ENCODE peak calls at places on chromosomes 3 and 15, in eight cellular contexts. E is C1 segment of cervical spinal cord; U is activated gamma-delta T cell treated with Interleukin-2 at 50 U/mL for 16 hours; S is ACHN; H is NCI-H2081; W is H4; O is iPS-NIHi11; I is stimulated activated CD4-positive, alpha-beta T cell treated with anti-CD3 and anti-CD28 coated beads, Interleukin-15, amount 100 ng/mL, for 1 hour. C is an unnamed sample.

GRCh38 chr3:80492162-80492561 is 724.4 kb upstream of the ROBO1 start:
- DNase-seq in I (no peak), W (no peak), H (no peak), U (no peak), S (no peak), E (no peak), O (no peak), C (no peak)

GRCh38 chr3:156303316-156303715 is 182.9 kb downstream of the KCNAB1 start:
- DNase-seq in U (no peak), W (no peak), S (no peak), H (no peak), O (no peak), E (no peak), I (no peak), C (no peak)

GRCh38 chr3:106049876-106050275 is 181.1 kb upstream of the CBLB start:
- DNase-seq in O (no peak), I (no peak), U (no peak), H (no peak), W (no peak), E (no peak), S (no peak), C (no peak)

GRCh38 chr15:78389356-78389755 is 48.7 kb upstream of the IREB2 start:
- DNase-seq in S (no peak), W (no peak), E (no peak), U (no peak), H (no peak), I (no peak), O (no peak), C (no peak)

GRCh38 chr15:52080031-52080430 is 32.5 kb downstream of the BCL2L10 start:
- DNase-seq in S (peak; percentile 20), E (no peak), W (no peak), H (no peak), O (no peak), I (no peak), U (no peak), C (no peak)

GRCh38 chr3:133049491-133049890 is 11.3 kb downstream of the TMEM108 start:
- DNase-seq in E (no peak), U (no peak), W (no peak), S (no peak), I (no peak), H (no peak), O (no peak), C (no peak)

GRCh38 chr3:11661827-11662226 is 18.1 kb upstream of the VGLL4 start:
- DNase-seq in I (no peak), O (no peak), W (peak; percentile 42), H (no peak), U (no peak), E (no peak), S (peak; percentile 28), C (no peak)

GRCh38 chr3:195889843-195890407 is 18.4 kb downstream of the TNK2 start:
- DNase-seq in O (peak; percentile 59), H (no peak), U (no peak), W (no peak), I (no peak), S (no peak), E (peak; percentile 69), C (no peak)

GRCh38 chr3:41688595-41689380 is 273.1 kb downstream of the ULK4 start:
- DNase-seq in E (no peak), W (peak; percentile 58), O (no peak), I (no peak), S (no peak), H (no peak), U (no peak), C (peak; percentile 26)

GRCh38 chr15:27101982-27102381 is 131.0 kb downstream of the GABRG3 start:
- DNase-seq in W (no peak), E (no peak), U (no peak), H (no peak), I (no peak), O (no peak), S (no peak), C (no peak)

GRCh38 chr15:67433495-67434099 is 87.3 kb upstream of the C15orf61 start:
- DNase-seq in O (peak; percentile 78), U (no peak), H (peak; percentile 24), E (no peak), S (peak; percentile 48), W (peak; percentile 51), I (no peak), C (peak; percentile 19)

GRCh38 chr3:169668957-169669681 is 5.6 kb upstream of the MECOM start:
- DNase-seq in O (peak; percentile 85), I (no peak), H (peak; percentile 93), S (no peak), U (no peak), W (peak; percentile 76), E (no peak), C (no peak)

GRCh38 chr15:23877502-23878412 is 190.7 kb upstream of the NDN start:
- DNase-seq in O (peak; percentile 66), I (no peak), S (peak; percentile 41), E (no peak), U (no peak), H (peak; percentile 59), W (peak; percentile 43), C (peak; percentile 54)

GRCh38 chr15:63291507-63291906 is 14.1 kb downstream of the APH1B start:
- DNase-seq in E (no peak), I (no peak), O (no peak), U (no peak), W (peak; percentile 60), S (peak; percentile 23), H (no peak), C (no peak)

GRCh38 chr15:24957691-24958090 is 2.9 kb downstream of the SNRPN start:
- DNase-seq in S (no peak), U (no peak), E (no peak), I (no peak), W (no peak), H (no peak), O (no peak), C (no peak)

GRCh38 chr15:95742836-95743235 is 587.7 kb upstream of the NR2F2 start:
- DNase-seq in I (no peak), U (no peak), H (no peak), E (no peak), O (no peak), W (no peak), S (no peak), C (no peak)

GRCh38 chr15:33766329-33766728 is 202.0 kb upstream of the CHRM5 start:
- DNase-seq in I (no peak), H (no peak), S (no peak), O (no peak), W (no peak), U (no peak), E (no peak), C (no peak)

GRCh38 chr3:72336821-72337479 is 511.3 kb downstream of the SHQ1 start:
- DNase-seq in E (no peak), S (peak; percentile 36), H (peak; percentile 71), U (no peak), W (peak; percentile 76), I (no peak), O (peak; percentile 63), C (peak; percentile 71)

GRCh38 chr3:38634133-38634532 is 15.4 kb downstream of the SCN5A start:
- DNase-seq in U (no peak), I (no peak), W (peak; percentile 73), H (no peak), S (peak; percentile 41), E (no peak), O (no peak), C (no peak)

GRCh38 chr15:95884276-95884675 is 446.2 kb upstream of the NR2F2 start:
- DNase-seq in W (no peak), O (peak; percentile 50), E (no peak), S (no peak), U (no peak), I (no peak), H (no peak), C (no peak)

GRCh38 chr15:53753813-53754212 is 5.7 kb downstream of the WDR72 start:
- DNase-seq in O (no peak), E (no peak), H (no peak), W (no peak), S (no peak), I (no peak), U (no peak), C (no peak)

GRCh38 chr15:82532991-82533481 is 7.2 kb downstream of the RPS17 start:
- DNase-seq in S (no peak), E (no peak), H (no peak), O (no peak), I (no peak), U (no peak), W (no peak), C (no peak)

GRCh38 chr3:53818221-53819162 is 27.7 kb downstream of the CHDH start:
- DNase-seq in S (no peak), W (no peak), H (no peak), O (no peak), I (no peak), E (no peak), U (no peak), C (no peak)

GRCh38 chr15:74830868-74831267 is 4.4 kb downstream of the CPLX3 start:
- DNase-seq in I (no peak), W (no peak), U (no peak), O (no peak), E (peak; percentile 16), H (peak; percentile 29), S (no peak), C (no peak)

GRCh38 chr3:12782172-12782815 is 14.2 kb upstream of the CAND2 start:
- DNase-seq in H (no peak), O (peak; percentile 47), E (no peak), W (peak; percentile 64), S (no peak), U (no peak), I (no peak), C (peak; percentile 70)

GRCh38 chr3:51799879-51800757 is 21.1 kb upstream of the IQCF6 start:
- DNase-seq in I (no peak), H (peak; percentile 25), S (peak; percentile 45), W (peak; percentile 57), U (peak; percentile 33), E (no peak), O (peak; percentile 43), C (peak; percentile 47)

GRCh38 chr3:149343951-149344350 is 10.5 kb upstream of the TM4SF18 start:
- DNase-seq in E (no peak), S (no peak), O (no peak), W (no peak), U (no peak), I (no peak), H (peak; percentile 51), C (no peak)

GRCh38 chr3:166248784-166249183 is 411.6 kb upstream of the BCHE start:
- DNase-seq in S (no peak), I (no peak), O (no peak), H (no peak), E (no peak), U (no peak), W (no peak), C (no peak)

GRCh38 chr3:178001670-178002101 is 534.5 kb upstream of the KCNMB2 start:
- DNase-seq in E (no peak), U (no peak), W (no peak), S (no peak), I (no peak), O (no peak), H (no peak), C (no peak)

GRCh38 chr15:57881361-57881760 is 174.8 kb downstream of the POLR2M start:
- DNase-seq in E (no peak), W (no peak), I (no peak), S (no peak), O (no peak), H (no peak), U (no peak), C (no peak)

GRCh38 chr15:33069161-33069560 is 125.4 kb downstream of the FMN1 start:
- DNase-seq in W (no peak), U (no peak), O (no peak), I (no peak), H (no peak), S (no peak), E (no peak), C (no peak)

GRCh38 chr15:41286665-41287333 is 45.6 kb downstream of the OIP5 start:
- DNase-seq in W (no peak), S (no peak), E (no peak), U (no peak), H (no peak), I (no peak), O (no peak), C (no peak)

GRCh38 chr15:77347197-77347596 is 72.7 kb downstream of the PEAK1 start:
- DNase-seq in H (no peak), S (no peak), E (no peak), O (no peak), U (no peak), W (no peak), I (no peak), C (no peak)

GRCh38 chr3:94561094-94561493 is 498.2 kb downstream of the NSUN3 start:
- DNase-seq in W (no peak), U (no peak), H (no peak), I (no peak), S (no peak), O (no peak), E (no peak), C (no peak)

C was measured in LNCaP clone FGC.